ENCODE peak calls at places on chromosomes 4 and X, in six cellular contexts. T is K562, Y is A549, W is endothelial cell of umbilical vein, F is HepG2, J is GM12878. S is an unnamed sample.

GRCh38 chrX:138856881-138857280 is 145.4 kb upstream of the FGF13 start:
- DNase-seq in Y (no peak), T (no peak), J (no peak), W (no peak), F (no peak), S (no peak)

GRCh38 chr4:165201806-165202205 is 5.6 kb upstream of the KLHL2 start:
- DNase-seq in T (no peak), J (no peak), Y (no peak), F (no peak), W (no peak), S (no peak)

GRCh38 chrX:148281920-148282319 is 218.5 kb upstream of the AFF2 start:
- DNase-seq in J (no peak), T (no peak), Y (no peak), F (no peak), W (no peak), S (no peak)

GRCh38 chrX:13688384-13688771 is 550 bp upstream of the RAB9A start:
- DNase-seq in T (no peak), Y (no peak), F (no peak), W (no peak), J (no peak), S (peak; percentile 28)

GRCh38 chr4:145937990-145938611 is 522 bp downstream of the ZNF827 start:
- DNase-seq in J (no peak), W (peak; percentile 51), T (no peak), F (no peak), Y (no peak), S (peak; percentile 3)

GRCh38 chrX:97498093-97498492 is 614.4 kb downstream of the RPA4 start:
- DNase-seq in W (no peak), Y (no peak), T (no peak), F (no peak), J (no peak), S (no peak)

GRCh38 chr4:139300431-139301142 is 718 bp upstream of the NAA15 start:
- DNase-seq in W (peak; percentile 82), Y (peak; percentile 15), J (peak; percentile 36), T (no peak), F (no peak), S (peak; percentile 68)

GRCh38 chrX:38036471-38036870 is 30.1 kb downstream of the SYTL5 start:
- DNase-seq in W (no peak), Y (no peak), T (no peak), J (no peak), F (no peak), S (no peak)

GRCh38 chr4:78308517-78308916 is 243.1 kb upstream of the ANXA3 start:
- DNase-seq in W (no peak), T (no peak), J (no peak), Y (no peak), F (no peak), S (no peak)

GRCh38 chr4:4254666-4255065 is 6.6 kb upstream of the TMEM128 start:
- DNase-seq in J (no peak), Y (no peak), T (no peak), W (no peak), F (peak; percentile 34), S (no peak)
- TF ChIP-seq CTCF in J (no peak), Y (no peak), T (no peak), W (no peak), F (no peak), S (no peak)

DNA sequence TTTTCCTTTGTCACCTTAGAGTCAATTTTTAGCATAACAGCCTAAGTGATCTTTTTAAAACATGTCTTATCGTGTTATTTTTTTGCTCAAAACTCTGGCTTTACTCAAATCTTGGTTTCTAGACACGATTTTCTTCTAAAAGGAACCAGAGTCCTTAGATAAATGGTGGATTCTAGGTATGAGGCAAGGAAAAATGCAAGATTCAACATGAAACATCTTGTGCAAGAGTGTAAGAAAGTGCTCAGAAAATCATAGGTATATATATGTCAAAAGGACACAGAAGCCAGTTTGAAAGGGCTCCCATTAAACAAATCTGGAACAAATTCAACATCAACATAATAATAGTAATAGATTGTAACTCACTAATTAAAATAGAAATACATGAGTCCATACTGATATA is 8.1 kb upstream of the ADGRG4 start:
- DNase-seq in T (no peak), J (no peak), W (no peak), F (no peak), Y (no peak), S (no peak)
- TF ChIP-seq MYC in T (no peak), J (no peak), W (no peak), F (no peak), Y (no peak), S (no peak)

DNA sequence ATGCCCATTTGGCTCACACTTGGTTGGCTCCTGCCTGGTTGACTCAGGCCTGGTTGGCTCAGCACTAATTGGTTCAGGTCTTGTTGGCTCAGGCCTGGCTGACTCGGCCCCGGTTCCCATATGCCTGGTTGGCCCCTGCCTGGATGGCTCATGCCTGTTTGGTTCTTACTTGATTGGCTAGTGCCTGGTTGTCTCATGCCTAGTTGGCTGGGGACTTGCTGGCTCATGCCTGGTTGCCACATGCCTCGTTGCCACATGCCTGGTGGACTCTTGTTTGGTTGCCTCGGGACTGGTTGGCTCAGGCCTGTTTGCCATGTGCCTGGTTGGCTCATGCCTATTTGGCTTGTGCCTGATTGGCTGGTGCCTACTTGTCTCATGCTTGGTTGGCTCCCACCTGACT is 103.7 kb downstream of the APOOL start:
- DNase-seq in J (no peak), Y (no peak), T (no peak), W (no peak), F (no peak), S (no peak)
- H3K4me3 ChIP-seq in J (no peak overlapping the region), Y (no peak overlapping the region), T (no peak overlapping the region), W (no peak overlapping the region), F (no peak overlapping the region), S (no peak overlapping the region)

GRCh38 chr4:128780688-128781087 is 28.8 kb upstream of the JADE1 start:
- DNase-seq in Y (no peak), W (no peak), J (no peak), T (no peak), F (no peak), S (no peak)

GRCh38 chr4:128776794-128777216 is 32.7 kb upstream of the JADE1 start:
- DNase-seq in J (no peak), T (no peak), F (no peak), W (peak; percentile 70), Y (peak; percentile 64), S (no peak)

GRCh38 chr4:128782875-128783614 is 26.5 kb upstream of the JADE1 start:
- DNase-seq in W (no peak), Y (no peak), F (no peak), T (no peak), J (no peak), S (peak; percentile 6)

GRCh38 chr4:128787509-128788311 is 21.8 kb upstream of the JADE1 start:
- DNase-seq in T (peak; percentile 31), W (no peak), Y (no peak), J (no peak), F (no peak), S (no peak)

DNA sequence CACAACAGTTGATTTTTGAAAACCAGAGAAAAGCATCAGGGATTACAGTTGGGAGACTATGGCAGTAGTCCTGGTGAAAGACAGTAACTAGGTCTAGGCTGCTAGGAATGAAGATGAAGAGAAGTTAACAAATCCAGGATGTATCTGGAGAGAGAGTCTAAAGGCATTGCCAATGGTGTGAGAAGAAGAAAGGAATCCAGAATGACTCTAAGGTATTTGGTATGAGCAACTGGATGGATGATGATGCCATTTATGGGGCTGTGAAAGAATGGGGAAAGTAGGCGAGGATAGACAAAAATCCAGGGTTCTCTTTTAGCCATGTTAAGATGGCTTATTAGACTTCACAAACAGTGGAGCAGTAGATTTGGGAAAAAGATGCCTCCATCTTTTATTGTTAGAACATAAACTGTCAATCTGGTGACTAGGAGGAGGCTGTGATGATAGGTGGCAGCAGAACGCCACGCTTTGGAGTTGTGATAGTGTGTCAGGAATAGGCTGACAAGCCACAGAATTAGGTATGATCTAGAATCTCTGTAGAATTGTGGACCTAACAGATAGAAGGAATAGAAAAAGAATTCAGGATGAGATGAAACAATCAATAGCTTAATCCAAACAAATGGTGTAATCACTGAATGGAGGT is 27.3 kb upstream of the JADE1 start:
- DNase-seq in Y (no peak), W (no peak), T (no peak), F (peak; percentile 28), J (no peak), S (peak; percentile 40)
- TF ChIP-seq CTCF in Y (peak; percentile 20), W (no peak), T (peak; percentile 67), F (peak; percentile 65), J (peak; percentile 35), S (peak; percentile 10)

DNA sequence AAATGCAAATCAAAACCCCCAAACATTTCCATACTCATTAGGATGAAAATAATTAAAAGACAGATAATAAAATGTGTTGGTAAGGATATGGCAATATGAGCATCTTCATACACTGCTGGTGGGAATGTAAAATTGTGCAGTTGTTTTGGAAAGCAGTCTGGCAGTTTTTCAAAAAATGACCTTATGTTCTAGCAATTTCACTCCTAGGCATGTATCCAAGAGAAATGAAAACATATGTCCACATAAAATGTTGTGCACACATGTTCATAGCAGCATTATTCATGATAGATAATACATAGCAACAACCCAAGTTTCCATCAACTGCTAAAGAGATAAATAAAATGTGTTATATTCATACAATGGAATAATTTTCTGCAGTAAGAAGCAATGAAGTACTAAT is 14.7 kb upstream of the GPRASP2 start:
- DNase-seq in J (no peak), W (peak; percentile 35), F (no peak), Y (no peak), T (no peak), S (no peak)
- TF ChIP-seq MYC in J (no peak), W (no peak), F (no peak), Y (no peak), T (no peak), S (no peak)

GRCh38 chr4:89539797-89540711 is 232.5 kb upstream of the GPRIN3 start:
- DNase-seq in J (no peak), W (peak; percentile 69), Y (no peak), T (no peak), F (no peak), S (no peak)
- H3K4me3 ChIP-seq in J (no peak overlapping the region), W (no peak overlapping the region), Y (no peak overlapping the region), T (no peak overlapping the region), F (no peak overlapping the region), S (no peak overlapping the region)